ENCODE peak calls at places on chromosomes 12 and 14, in eight cellular contexts. One of them, this sample, is unnamed.

GRCh38 chr12:55965240-55965639 is 602 bp downstream of the PMEL start:
- DNase-seq in GM20000: no peak
- DNase-seq in B cell: no peak
- DNase-seq in stomach: no peak
- DNase-seq in nephron progenitor cell: peak
- DNase-seq in sigmoid colon: no peak
- DNase-seq in HCT116: no peak
- DNase-seq in lower leg skin: no peak
- DNase-seq in this sample: peak

GRCh38 chr14:75223664-75224154 is 47.3 kb upstream of the TMED10 start:
- DNase-seq in GM20000: peak
- DNase-seq in B cell: peak
- DNase-seq in stomach: no peak
- DNase-seq in nephron progenitor cell: peak
- DNase-seq in sigmoid colon: peak
- DNase-seq in HCT116: no peak
- DNase-seq in lower leg skin: no peak
- DNase-seq in this sample: peak

GRCh38 chr12:98399532-98399931 is 115.9 kb upstream of the TMPO start:
- DNase-seq in GM20000: peak
- DNase-seq in B cell: no peak
- DNase-seq in stomach: no peak
- DNase-seq in nephron progenitor cell: peak
- DNase-seq in sigmoid colon: no peak
- DNase-seq in HCT116: peak
- DNase-seq in lower leg skin: no peak
- DNase-seq in this sample: peak

GRCh38 chr14:61663312-61663974 is 31.9 kb upstream of the HIF1A start:
- DNase-seq in GM20000: peak
- DNase-seq in B cell: no peak
- DNase-seq in stomach: no peak
- DNase-seq in nephron progenitor cell: no peak
- DNase-seq in sigmoid colon: no peak
- DNase-seq in HCT116: no peak
- DNase-seq in lower leg skin: no peak
- DNase-seq in this sample: no peak

GRCh38 chr14:28157289-28157869 is 609.2 kb upstream of the FOXG1 start:
- DNase-seq in GM20000: no peak
- DNase-seq in B cell: no peak
- DNase-seq in stomach: no peak
- DNase-seq in nephron progenitor cell: no peak
- DNase-seq in sigmoid colon: peak
- DNase-seq in HCT116: no peak
- DNase-seq in lower leg skin: no peak
- DNase-seq in this sample: no peak

GRCh38 chr14:68926236-68926635 is 52.9 kb downstream of the ACTN1 start:
- DNase-seq in GM20000: no peak
- DNase-seq in B cell: no peak
- DNase-seq in stomach: no peak
- DNase-seq in nephron progenitor cell: no peak
- DNase-seq in sigmoid colon: no peak
- DNase-seq in HCT116: no peak
- DNase-seq in lower leg skin: no peak
- DNase-seq in this sample: no peak

GRCh38 chr12:128983371-128983770 is 130.1 kb downstream of the GLT1D1 start:
- DNase-seq in GM20000: no peak
- DNase-seq in B cell: no peak
- DNase-seq in stomach: no peak
- DNase-seq in nephron progenitor cell: no peak
- DNase-seq in sigmoid colon: no peak
- DNase-seq in HCT116: no peak
- DNase-seq in lower leg skin: no peak
- DNase-seq in this sample: no peak

GRCh38 chr14:57575482-57575881 is 81.8 kb upstream of the CCDC198 start:
- DNase-seq in GM20000: no peak
- DNase-seq in B cell: no peak
- DNase-seq in stomach: no peak
- DNase-seq in nephron progenitor cell: no peak
- DNase-seq in sigmoid colon: no peak
- DNase-seq in HCT116: no peak
- DNase-seq in lower leg skin: no peak
- DNase-seq in this sample: no peak

GRCh38 chr14:23861666-23862065 is 91.9 kb upstream of the DHRS4 start:
- DNase-seq in GM20000: no peak
- DNase-seq in B cell: no peak
- DNase-seq in stomach: peak
- DNase-seq in nephron progenitor cell: no peak
- DNase-seq in sigmoid colon: no peak
- DNase-seq in HCT116: no peak
- DNase-seq in lower leg skin: no peak
- DNase-seq in this sample: no peak

GRCh38 chr12:105775351-105775750 is 363.4 kb downstream of the NUAK1 start:
- DNase-seq in GM20000: no peak
- DNase-seq in B cell: no peak
- DNase-seq in stomach: no peak
- DNase-seq in nephron progenitor cell: no peak
- DNase-seq in sigmoid colon: no peak
- DNase-seq in HCT116: no peak
- DNase-seq in lower leg skin: no peak
- DNase-seq in this sample: no peak

GRCh38 chr12:118064608-118065007 is 3.6 kb upstream of the WSB2 start:
- DNase-seq in GM20000: peak
- DNase-seq in B cell: peak
- DNase-seq in stomach: no peak
- DNase-seq in nephron progenitor cell: no peak
- DNase-seq in sigmoid colon: no peak
- DNase-seq in HCT116: no peak
- DNase-seq in lower leg skin: no peak
- DNase-seq in this sample: no peak

GRCh38 chr12:10385181-10385613 is 4.6 kb downstream of the KLRK1 start:
- DNase-seq in GM20000: no peak
- DNase-seq in B cell: no peak
- DNase-seq in stomach: no peak
- DNase-seq in nephron progenitor cell: no peak
- DNase-seq in sigmoid colon: no peak
- DNase-seq in HCT116: no peak
- DNase-seq in lower leg skin: no peak
- DNase-seq in this sample: no peak

GRCh38 chr14:98963610-98964009 is 308.4 kb downstream of the BCL11B start:
- DNase-seq in GM20000: no peak
- DNase-seq in B cell: no peak
- DNase-seq in stomach: no peak
- DNase-seq in nephron progenitor cell: no peak
- DNase-seq in sigmoid colon: no peak
- DNase-seq in HCT116: no peak
- DNase-seq in lower leg skin: no peak
- DNase-seq in this sample: no peak

DNA sequence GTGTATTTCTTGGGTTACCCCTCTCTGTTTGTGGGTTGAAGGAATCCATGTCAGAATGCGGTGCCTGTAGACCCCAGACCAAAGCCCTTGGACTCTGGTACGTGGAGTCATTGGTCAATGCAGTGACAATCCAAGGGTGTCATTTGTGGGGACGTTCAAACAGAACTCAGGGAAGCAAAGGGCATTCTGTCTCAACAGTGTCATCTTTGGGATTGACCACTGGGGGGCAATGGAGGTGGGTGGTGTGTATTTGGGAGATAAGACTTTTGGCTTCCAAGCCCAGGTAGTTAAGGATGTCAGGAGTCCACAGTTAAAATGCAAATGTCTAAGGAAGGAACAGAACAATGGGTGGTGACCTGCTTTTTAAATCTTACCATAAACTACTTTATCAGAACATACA is 54.6 kb upstream of the CCDC175 start:
- DNase-seq in GM20000: no peak
- DNase-seq in B cell: no peak
- DNase-seq in stomach: no peak
- DNase-seq in nephron progenitor cell: peak
- DNase-seq in sigmoid colon: no peak
- DNase-seq in HCT116: no peak
- DNase-seq in lower leg skin: no peak
- DNase-seq in this sample: peak
- TF ChIP-seq CTCF in GM20000: no peak
- TF ChIP-seq CTCF in B cell: no peak
- TF ChIP-seq CTCF in stomach: no peak
- TF ChIP-seq CTCF in nephron progenitor cell: peak
- TF ChIP-seq CTCF in sigmoid colon: no peak
- TF ChIP-seq CTCF in HCT116: peak
- TF ChIP-seq CTCF in lower leg skin: no peak
- TF ChIP-seq CTCF in this sample: peak

DNA sequence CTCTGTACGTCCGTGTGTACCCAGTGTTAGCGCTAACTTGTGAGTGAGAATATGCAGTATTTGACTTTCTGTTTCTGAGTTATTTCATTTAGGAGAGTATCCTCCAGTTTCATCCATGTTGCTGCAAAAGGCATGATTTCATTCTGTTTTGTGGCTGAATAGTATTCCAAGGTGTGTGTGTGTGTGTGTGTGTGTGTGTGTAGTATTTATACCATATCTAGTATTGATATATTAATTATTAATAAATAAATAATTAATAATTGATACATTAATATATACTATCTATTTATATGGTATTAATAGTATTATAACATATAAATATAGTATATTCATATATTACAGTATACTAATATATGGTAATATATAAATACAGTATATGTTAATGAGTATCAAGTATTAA is 101.8 kb upstream of the CCND2 start:
- DNase-seq in GM20000: no peak
- DNase-seq in B cell: no peak
- DNase-seq in stomach: no peak
- DNase-seq in nephron progenitor cell: no peak
- DNase-seq in sigmoid colon: no peak
- DNase-seq in HCT116: no peak
- DNase-seq in lower leg skin: no peak
- DNase-seq in this sample: no peak
- TF ChIP-seq CTCF in GM20000: no peak
- TF ChIP-seq CTCF in B cell: no peak
- TF ChIP-seq CTCF in stomach: no peak
- TF ChIP-seq CTCF in nephron progenitor cell: no peak
- TF ChIP-seq CTCF in sigmoid colon: no peak
- TF ChIP-seq CTCF in HCT116: no peak
- TF ChIP-seq CTCF in lower leg skin: no peak
- TF ChIP-seq CTCF in this sample: no peak

DNA sequence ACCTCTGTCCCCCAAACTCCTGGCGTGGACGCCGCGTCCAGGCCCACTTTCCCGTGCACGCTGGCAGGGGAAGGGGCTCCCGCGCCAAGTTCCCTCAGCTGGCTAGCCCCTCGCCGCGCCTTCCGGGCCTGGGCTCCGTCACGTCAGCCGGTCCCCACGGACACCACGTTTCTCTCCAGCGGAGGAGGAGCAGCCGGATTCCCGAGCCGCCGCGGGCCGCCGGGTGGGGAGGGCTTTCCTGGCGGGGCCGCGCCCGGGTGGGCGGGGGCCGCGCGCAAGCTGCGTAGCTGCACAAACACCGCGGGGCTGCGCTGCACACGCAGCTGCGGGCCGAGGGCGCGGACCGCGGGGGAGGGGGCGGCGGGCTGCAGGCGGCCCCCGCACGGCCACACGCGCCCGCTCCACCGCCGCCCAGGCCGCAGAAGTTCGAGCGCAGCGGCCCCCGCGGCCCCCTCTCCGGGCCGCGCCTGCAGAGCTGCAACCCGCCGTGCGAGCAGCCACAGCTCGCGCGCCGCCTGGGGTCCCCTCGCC is 45.1 kb upstream of the PNMA1 start:
- DNase-seq in GM20000: peak
- DNase-seq in B cell: no peak
- DNase-seq in stomach: peak
- DNase-seq in nephron progenitor cell: peak
- DNase-seq in sigmoid colon: peak
- DNase-seq in HCT116: no peak
- DNase-seq in lower leg skin: no peak
- DNase-seq in this sample: peak
- TF ChIP-seq CTCF in GM20000: no peak
- TF ChIP-seq CTCF in B cell: no peak
- TF ChIP-seq CTCF in stomach: no peak
- TF ChIP-seq CTCF in nephron progenitor cell: no peak
- TF ChIP-seq CTCF in sigmoid colon: no peak
- TF ChIP-seq CTCF in HCT116: no peak
- TF ChIP-seq CTCF in lower leg skin: no peak
- TF ChIP-seq CTCF in this sample: no peak

GRCh38 chr14:22276913-22277816 is 311.9 kb downstream of the DAD1 start:
- DNase-seq in GM20000: peak
- DNase-seq in B cell: no peak
- DNase-seq in stomach: no peak
- DNase-seq in nephron progenitor cell: no peak
- DNase-seq in sigmoid colon: no peak
- DNase-seq in HCT116: peak
- DNase-seq in lower leg skin: no peak
- DNase-seq in this sample: no peak
- TF ChIP-seq CTCF in GM20000: peak
- TF ChIP-seq CTCF in B cell: peak
- TF ChIP-seq CTCF in stomach: no peak
- TF ChIP-seq CTCF in nephron progenitor cell: peak
- TF ChIP-seq CTCF in sigmoid colon: no peak
- TF ChIP-seq CTCF in HCT116: peak
- TF ChIP-seq CTCF in lower leg skin: no peak
- TF ChIP-seq CTCF in this sample: peak

GRCh38 chr12:67415473-67415872 is 146.3 kb downstream of the CAND1 start:
- DNase-seq in GM20000: peak
- DNase-seq in B cell: no peak
- DNase-seq in stomach: no peak
- DNase-seq in nephron progenitor cell: no peak
- DNase-seq in sigmoid colon: no peak
- DNase-seq in HCT116: peak
- DNase-seq in lower leg skin: no peak
- DNase-seq in this sample: no peak
- TF ChIP-seq CTCF in GM20000: no peak
- TF ChIP-seq CTCF in B cell: no peak
- TF ChIP-seq CTCF in stomach: no peak
- TF ChIP-seq CTCF in nephron progenitor cell: peak
- TF ChIP-seq CTCF in sigmoid colon: no peak
- TF ChIP-seq CTCF in HCT116: peak
- TF ChIP-seq CTCF in lower leg skin: no peak
- TF ChIP-seq CTCF in this sample: no peak

GRCh38 chr14:73026845-73027542 is at the start of gene ZFYVE1:
- DNase-seq in GM20000: peak
- DNase-seq in B cell: peak
- DNase-seq in stomach: peak
- DNase-seq in nephron progenitor cell: peak
- DNase-seq in sigmoid colon: peak
- DNase-seq in HCT116: peak
- DNase-seq in lower leg skin: peak
- DNase-seq in this sample: peak
- TF ChIP-seq CTCF in GM20000: no peak
- TF ChIP-seq CTCF in B cell: no peak
- TF ChIP-seq CTCF in stomach: no peak
- TF ChIP-seq CTCF in nephron progenitor cell: no peak
- TF ChIP-seq CTCF in sigmoid colon: no peak
- TF ChIP-seq CTCF in HCT116: no peak
- TF ChIP-seq CTCF in lower leg skin: no peak
- TF ChIP-seq CTCF in this sample: no peak

GRCh38 chr14:91613459-91614145 is 103.5 kb upstream of the PPP4R3A start:
- DNase-seq in GM20000: no peak
- DNase-seq in B cell: no peak
- DNase-seq in stomach: no peak
- DNase-seq in nephron progenitor cell: no peak
- DNase-seq in sigmoid colon: no peak
- DNase-seq in HCT116: no peak
- DNase-seq in lower leg skin: no peak
- DNase-seq in this sample: no peak
- TF ChIP-seq CTCF in GM20000: no peak
- TF ChIP-seq CTCF in B cell: no peak
- TF ChIP-seq CTCF in stomach: no peak
- TF ChIP-seq CTCF in nephron progenitor cell: no peak
- TF ChIP-seq CTCF in sigmoid colon: no peak
- TF ChIP-seq CTCF in HCT116: no peak
- TF ChIP-seq CTCF in lower leg skin: no peak
- TF ChIP-seq CTCF in this sample: no peak